ENCODE peak calls at places on chromosomes 6 and 20, in four cellular contexts. V, B, R and U are unnamed samples.

GRCh38 chr6:4956625-4957024 is 47.2 kb downstream of the RPP40 start:
- DNase-seq in B (no peak), R (no peak), V (no peak), U (no peak)

GRCh38 chr20:45860573-45861011 is 3.2 kb downstream of the ZSWIM3 start:
- DNase-seq in B (no peak), V (no peak), R (no peak), U (peak)

GRCh38 chr6:7640607-7641577 is 50.9 kb downstream of the SNRNP48 start:
- DNase-seq in V (no peak), R (no peak), B (no peak), U (peak)

GRCh38 chr6:5636210-5637030 is 370.3 kb downstream of the NRN1 start:
- DNase-seq in B (no peak), R (no peak), V (no peak), U (no peak)

GRCh38 chr20:7703436-7703835 is 236.8 kb downstream of the HAO1 start:
- DNase-seq in V (no peak), B (no peak), R (no peak), U (no peak)

GRCh38 chr20:24738981-24739633 is 210.0 kb upstream of the CST7 start:
- DNase-seq in R (peak), V (no peak), B (no peak), U (no peak)

GRCh38 chr6:105485456-105485855 is 82.6 kb upstream of the PREP start:
- DNase-seq in B (no peak), V (no peak), R (no peak), U (no peak)

GRCh38 chr6:143836150-143836549 is 7.0 kb upstream of the LTV1 start:
- DNase-seq in V (no peak), B (no peak), R (no peak), U (no peak)

GRCh38 chr20:18001131-18001921 is 32.5 kb downstream of the MGME1 start:
- DNase-seq in V (no peak), R (no peak), B (no peak), U (peak)

GRCh38 chr6:116447496-116448011 is 13.6 kb upstream of the CALHM6 start:
- DNase-seq in R (no peak), B (no peak), V (no peak), U (peak)

GRCh38 chr6:97572943-97573342 is 289.9 kb upstream of the MMS22L start:
- DNase-seq in B (no peak), R (no peak), V (no peak), U (no peak)

GRCh38 chr6:89829591-89830384 is at the start of gene CASP8AP2:
- DNase-seq in V (peak), R (peak), B (peak), U (peak)

GRCh38 chr6:24858154-24858801 is 59.6 kb upstream of the ARMH2 start:
- DNase-seq in R (peak), B (no peak), V (no peak), U (peak)

GRCh38 chr6:35449287-35449881 is 2.8 kb upstream of the FANCE start:
- DNase-seq in V (peak), R (peak), B (no peak), U (peak)

GRCh38 chr6:144782634-144783033 is 497.5 kb downstream of the UTRN start:
- DNase-seq in B (no peak), V (no peak), R (no peak), U (no peak)

GRCh38 chr20:11271319-11271718 is 597.5 kb upstream of the JAG1 start:
- DNase-seq in V (no peak), R (no peak), B (no peak), U (no peak)

GRCh38 chr6:125773387-125774341 is 17.1 kb upstream of the NCOA7 start:
- DNase-seq in V (no peak), R (no peak), B (no peak), U (no peak)

GRCh38 chr6:170028629-170029345 is 262.1 kb downstream of the DLL1 start:
- DNase-seq in R (no peak), B (no peak), V (no peak), U (no peak)

GRCh38 chr6:36968266-36968977 is 13.9 kb downstream of the PI16 start:
- DNase-seq in B (no peak), R (no peak), V (no peak), U (no peak)

GRCh38 chr20:20549267-20549612 is 163.2 kb downstream of the RALGAPA2 start:
- DNase-seq in R (no peak), B (no peak), V (no peak), U (peak)

GRCh38 chr6:129195666-129196065 is 312.7 kb downstream of the LAMA2 start:
- DNase-seq in B (no peak), V (no peak), R (no peak), U (no peak)

GRCh38 chr20:13648872-13649271 is 10.1 kb upstream of the TASP1 start:
- DNase-seq in B (no peak), V (no peak), R (no peak), U (no peak)

GRCh38 chr20:308427-309038 is 11.2 kb downstream of the ZCCHC3 start:
- DNase-seq in V (no peak), B (no peak), R (no peak), U (peak)

GRCh38 chr6:37109714-37110454 is 60.1 kb upstream of the PIM1 start:
- DNase-seq in B (no peak), V (no peak), R (no peak), U (no peak)

GRCh38 chr6:46925563-46926253 is 4.0 kb upstream of the ADGRF5 start:
- DNase-seq in R (no peak), B (no peak), V (no peak), U (peak)

GRCh38 chr20:60823001-60823649 is 428.9 kb upstream of the CDH4 start:
- DNase-seq in V (no peak), R (no peak), B (no peak), U (no peak)

GRCh38 chr20:37526238-37526838 is 1.3 kb downstream of the BLCAP start:
- DNase-seq in B (no peak), V (no peak), R (no peak), U (peak)

GRCh38 chr6:147868493-147869222 is 360.2 kb downstream of the SAMD5 start:
- DNase-seq in R (no peak), B (no peak), V (no peak), U (peak)

GRCh38 chr20:44069203-44069931 is 117.6 kb downstream of the JPH2 start:
- DNase-seq in V (peak), B (peak), R (peak), U (no peak)

GRCh38 chr6:391559-392440 is at the start of gene IRF4:
- DNase-seq in R (peak), V (peak), B (peak), U (no peak)

GRCh38 chr6:121465101-121465500 is 29.7 kb downstream of the GJA1 start:
- DNase-seq in B (no peak), R (no peak), V (no peak), U (peak)

GRCh38 chr6:56838965-56839364 is 115.9 kb upstream of the BEND6 start:
- DNase-seq in B (no peak), V (no peak), R (no peak), U (no peak)

GRCh38 chr6:107411161-107411560 is 48.2 kb downstream of the PDSS2 start:
- DNase-seq in B (no peak), V (no peak), R (no peak), U (no peak)

GRCh38 chr6:146550911-146551310 is 7.3 kb downstream of the RAB32 start:
- DNase-seq in B (no peak), V (no peak), R (no peak), U (no peak)

GRCh38 chr6:107811591-107812218 is 12.4 kb downstream of the SCML4 start:
- DNase-seq in B (no peak), V (no peak), R (peak), U (peak)